ENCODE peak calls at places on chromosome 19, in eight cellular contexts. V, T, P, U, Z, X, L and K are unnamed samples.
A peak's percentile ranks its signal among the peaks of the same experiment; 100 is the strongest.

GRCh38 chr19:55563261-55563690 is 17.4 kb downstream of the ZNF579 start:
- DNase-seq in V (no peak), T (peak; percentile 64), P (no peak), U (no peak), Z (peak; percentile 84), X (peak; percentile 80), L (no peak), K (no peak)

GRCh38 chr19:8204961-8205360 is 4.2 kb upstream of the CERS4 start:
- DNase-seq in V (no peak), T (no peak), P (no peak), U (no peak), Z (no peak), X (peak; percentile 97), L (peak; percentile 83), K (no peak)

GRCh38 chr19:28313633-28314032 is 899.3 kb downstream of the UQCRFS1 start:
- DNase-seq in V (no peak), T (no peak), P (no peak), U (peak; percentile 14), Z (no peak), X (peak; percentile 43), L (no peak), K (no peak)

GRCh38 chr19:54154603-54155345 is 4.7 kb downstream of the LENG1 start:
- DNase-seq in V (no peak), T (no peak), P (no peak), U (no peak), Z (no peak), X (no peak), L (no peak), K (no peak)

GRCh38 chr19:46791944-46792343 is 3.5 kb upstream of the SLC1A5 start:
- DNase-seq in V (no peak), T (no peak), P (no peak), U (no peak), Z (no peak), X (no peak), L (no peak), K (no peak)

GRCh38 chr19:41795031-41795461 is 1.3 kb upstream of the CEACAM3 start:
- DNase-seq in V (no peak), T (no peak), P (peak; percentile 38), U (no peak), Z (no peak), X (peak; percentile 69), L (no peak), K (peak; percentile 57)

GRCh38 chr19:31301306-31301980 is 47.8 kb downstream of the TSHZ3 start:
- DNase-seq in V (peak; percentile 41), T (no peak), P (no peak), U (no peak), Z (no peak), X (no peak), L (no peak), K (no peak)

GRCh38 chr19:38425810-38426466 is at the start of gene RASGRP4:
- DNase-seq in V (peak; percentile 89), T (no peak), P (peak; percentile 49), U (no peak), Z (no peak), X (no peak), L (no peak), K (no peak)

GRCh38 chr19:17121736-17122293 is 46.2 kb downstream of the MYO9B start:
- DNase-seq in V (no peak), T (no peak), P (no peak), U (no peak), Z (no peak), X (no peak), L (no peak), K (no peak)

GRCh38 chr19:58563034-58563573 is 4.7 kb upstream of the UBE2M start:
- DNase-seq in V (peak; percentile 83), T (no peak), P (no peak), U (peak; percentile 61), Z (no peak), X (peak; percentile 59), L (no peak), K (no peak)

GRCh38 chr19:41746593-41747227 is 8.6 kb upstream of the CEACAM6 start:
- DNase-seq in V (no peak), T (no peak), P (peak; percentile 31), U (no peak), Z (no peak), X (peak; percentile 78), L (no peak), K (peak; percentile 40)

GRCh38 chr19:32339988-32340874 is 5.2 kb upstream of the ZNF507 start:
- DNase-seq in V (peak; percentile 81), T (no peak), P (peak; percentile 73), U (no peak), Z (peak; percentile 30), X (peak; percentile 73), L (peak; percentile 69), K (peak; percentile 92)

GRCh38 chr19:41445575-41445974 is 2.6 kb downstream of the ERICH4 start:
- DNase-seq in V (no peak), T (no peak), P (no peak), U (no peak), Z (no peak), X (no peak), L (peak; percentile 12), K (no peak)

GRCh38 chr19:4553092-4553695 is 6.3 kb downstream of the SEMA6B start:
- DNase-seq in V (no peak), T (no peak), P (no peak), U (no peak), Z (no peak), X (no peak), L (no peak), K (no peak)

GRCh38 chr19:715347-715746 is 6.6 kb downstream of the PALM start:
- DNase-seq in V (no peak), T (no peak), P (no peak), U (no peak), Z (no peak), X (no peak), L (no peak), K (no peak)

GRCh38 chr19:39539165-39539518 is 819 bp downstream of the EID2 start:
- DNase-seq in V (no peak), T (no peak), P (no peak), U (no peak), Z (no peak), X (no peak), L (no peak), K (no peak)

GRCh38 chr19:11422163-11423068 is 3.3 kb upstream of the RGL3 start:
- DNase-seq in V (peak; percentile 96), T (peak; percentile 52), P (peak; percentile 84), U (peak; percentile 48), Z (peak; percentile 59), X (peak; percentile 80), L (peak; percentile 78), K (peak; percentile 92)

GRCh38 chr19:5062195-5062594 is 93.3 kb downstream of the KDM4B start:
- DNase-seq in V (no peak), T (no peak), P (no peak), U (no peak), Z (no peak), X (no peak), L (no peak), K (no peak)

GRCh38 chr19:3866798-3867638 is 1.8 kb downstream of the ZFR2 start:
- DNase-seq in V (no peak), T (no peak), P (no peak), U (no peak), Z (no peak), X (no peak), L (no peak), K (no peak)

DNA sequence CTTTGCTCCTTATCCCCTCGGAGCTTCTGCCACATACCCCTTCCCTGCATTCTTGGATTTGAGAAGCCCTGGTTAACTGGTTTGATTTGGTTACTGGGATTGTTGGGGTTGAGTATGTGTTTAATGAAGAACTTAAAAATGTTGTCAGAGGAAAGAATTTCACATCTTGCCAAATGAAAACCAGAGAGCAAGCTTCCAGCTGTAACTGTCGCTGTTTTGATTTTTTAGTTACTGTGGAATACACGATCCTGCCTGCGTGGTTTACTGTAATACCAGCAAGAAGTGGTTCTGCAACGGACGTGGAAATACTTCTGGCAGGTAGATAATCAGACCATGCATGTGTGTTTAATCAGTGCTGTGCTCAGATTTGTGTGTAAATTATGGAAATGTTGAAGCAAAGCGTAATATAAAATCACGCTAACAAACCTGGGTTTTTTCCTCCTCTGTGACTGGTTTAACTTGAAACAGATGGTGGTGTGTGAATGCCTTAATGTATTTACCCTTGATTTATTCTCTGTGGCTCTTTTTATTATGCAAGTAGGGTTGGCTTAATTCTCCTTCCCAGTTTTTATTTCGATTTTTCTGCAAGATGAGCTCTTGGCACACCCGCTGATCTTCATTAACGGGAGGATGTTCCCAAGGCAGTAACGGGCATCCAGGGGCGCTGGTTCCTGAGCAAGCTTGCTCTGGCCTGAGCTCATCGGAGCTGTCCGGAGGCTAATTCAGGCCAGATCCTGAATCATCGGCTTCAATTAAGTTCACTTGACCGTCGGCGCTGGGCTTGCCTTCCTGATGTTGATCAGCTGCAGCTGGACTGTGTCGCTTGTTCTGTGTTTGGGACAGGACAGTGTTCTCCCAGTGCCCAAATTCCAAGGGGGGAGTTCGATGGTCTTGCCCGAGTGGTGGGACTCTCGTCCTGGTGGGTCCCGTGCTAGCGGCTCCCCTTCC is 16.0 kb downstream of the UPF1 start:
- DNase-seq in V (peak; percentile 73), T (no peak), P (no peak), U (no peak), Z (peak; percentile 72), X (no peak), L (no peak), K (no peak)
- H3K27ac ChIP-seq in V (peak overlapping the region; percentile 86), T (peak overlapping the region; percentile 80), P (peak overlapping the region; percentile 57), U (no peak overlapping the region), Z (peak overlapping the region; percentile 84), X (peak overlapping the region; percentile 51), L (peak overlapping the region; percentile 76), K (peak overlapping the region; percentile 51)

DNA sequence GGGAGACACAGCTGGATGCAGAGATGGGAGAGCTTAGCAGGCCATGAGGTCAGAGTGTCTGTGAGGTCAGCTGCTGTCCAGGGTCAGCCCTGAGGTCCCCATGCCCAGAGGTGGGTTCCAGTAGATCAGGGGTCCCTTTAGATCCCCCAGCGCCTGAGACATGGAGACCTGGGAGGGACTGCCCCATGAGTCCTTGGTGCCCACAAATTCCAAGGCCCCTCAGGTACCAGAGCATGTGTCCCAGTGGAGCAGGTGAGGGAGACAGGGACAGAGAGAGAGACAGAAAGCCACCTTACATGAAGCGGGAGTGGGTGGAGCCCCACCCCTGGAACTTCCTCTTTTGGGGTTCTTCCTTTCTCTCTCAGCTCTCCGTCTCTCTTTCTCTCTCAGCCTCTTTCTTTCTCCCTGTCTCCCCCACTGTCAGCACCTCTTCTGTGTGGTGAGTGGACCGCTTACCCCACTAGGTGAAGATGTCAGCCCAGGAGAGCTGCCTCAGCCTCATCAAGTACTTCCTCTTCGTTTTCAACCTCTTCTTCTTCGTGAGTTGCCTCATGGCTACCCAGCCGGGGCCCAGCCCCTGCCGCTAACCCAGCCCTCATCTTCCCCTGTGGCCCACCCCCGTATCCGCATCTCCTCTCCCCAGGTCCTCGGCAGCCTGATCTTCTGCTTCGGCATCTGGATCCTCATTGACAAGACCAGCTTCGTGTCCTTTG is at the start of gene CD37:
- DNase-seq in V (peak; percentile 90), T (no peak), P (no peak), U (no peak), Z (no peak), X (no peak), L (peak; percentile 49), K (peak; percentile 53)
- H3K4me1 ChIP-seq in V (peaks cover 65% of the 10 kb centered on the region), T (peaks cover 13% of the 10 kb centered on the region), P (no peaks in the 10 kb centered on the region), U (peaks cover 5% of the 10 kb centered on the region), Z (peaks cover 4% of the 10 kb centered on the region), X (peaks cover 21% of the 10 kb centered on the region), L (no peaks in the 10 kb centered on the region), K (peaks cover 6% of the 10 kb centered on the region)

GRCh38 chr19:35739275-35740107 is 2.8 kb downstream of the IGFLR1 start:
- DNase-seq in V (peak; percentile 86), T (no peak), P (no peak), U (peak; percentile 28), Z (no peak), X (no peak), L (no peak), K (no peak)
- TF ChIP-seq POLR2A in V (no peak), T (no peak), P (no peak), U (no peak), Z (no peak), X (no peak), L (no peak), K (no peak)

GRCh38 chr19:2543463-2544442 is 67.8 kb downstream of the GADD45B start:
- DNase-seq in V (peak; percentile 92), T (peak; percentile 92), P (peak; percentile 92), U (peak; percentile 93), Z (peak; percentile 93), X (peak; percentile 98), L (peak; percentile 93), K (peak; percentile 97)
- H3K27ac ChIP-seq in V (peak overlapping the region; percentile 84), T (peak overlapping the region; percentile 93), P (peak overlapping the region; percentile 53), U (peak overlapping the region; percentile 81), Z (peak overlapping the region; percentile 91), X (peak overlapping the region; percentile 94), L (peak overlapping the region; percentile 96), K (peak overlapping the region; percentile 97)